ENCODE peak calls at places on chromosomes 12 and 14, in four cellular contexts. E, K, R and N are unnamed samples. For H3K9me3 and H3K4me1, the result is how much of the 10 kb centered on the place peaks cover.

GRCh38 chr12:132137483-132138125 is 6.5 kb downstream of the DDX51 start:
- DNase-seq in R (no peak), E (peak), K (no peak), N (no peak)

GRCh38 chr12:31324845-31325523 is 966 bp downstream of the SINHCAF start:
- DNase-seq in R (peak), E (peak), K (peak), N (peak)

GRCh38 chr14:75343914-75344313 is 65.3 kb downstream of the FOS start:
- DNase-seq in E (no peak), K (no peak), R (no peak), N (no peak)

GRCh38 chr12:114679452-114679875 is 4.5 kb downstream of the TBX3 start:
- DNase-seq in E (peak), R (no peak), K (no peak), N (no peak)

GRCh38 chr14:96267336-96267735 is 11.3 kb downstream of the BDKRB1 start:
- DNase-seq in E (no peak), K (peak), R (no peak), N (no peak)

GRCh38 chr12:3747543-3747942 is 5.4 kb downstream of the CRACR2A start:
- DNase-seq in K (no peak), R (no peak), E (no peak), N (peak)

GRCh38 chr14:59274991-59275391 is 86.5 kb downstream of the DAAM1 start:
- DNase-seq in E (no peak), K (no peak), R (no peak), N (no peak)

GRCh38 chr14:90332271-90332584 is 487 bp upstream of the NRDE2 start:
- DNase-seq in K (no peak), E (no peak), R (no peak), N (no peak)

GRCh38 chr12:104458645-104459555 is 2.2 kb downstream of the CHST11 start:
- DNase-seq in R (no peak), E (peak), K (peak), N (no peak)

GRCh38 chr14:50001146-50001998 is 108.5 kb downstream of the ARF6 start:
- DNase-seq in E (peak), R (peak), K (no peak), N (peak)

GRCh38 chr12:52920937-52921336 is 16.1 kb upstream of the KRT8 start:
- DNase-seq in R (peak), K (no peak), E (peak), N (no peak)

GRCh38 chr12:19423531-19423930 is 15.8 kb upstream of the AEBP2 start:
- DNase-seq in K (no peak), E (no peak), R (no peak), N (no peak)

GRCh38 chr14:68145036-68145435 is 325.5 kb downstream of the RAD51B start:
- DNase-seq in K (no peak), E (no peak), R (peak), N (peak)

GRCh38 chr12:49027846-49028245 is 9.3 kb upstream of the PRKAG1 start:
- DNase-seq in K (peak), E (peak), R (no peak), N (no peak)

GRCh38 chr12:82937151-82937550 is 250.4 kb downstream of the TMTC2 start:
- DNase-seq in K (no peak), E (no peak), R (no peak), N (no peak)

GRCh38 chr12:111407371-111408115 is 1.8 kb downstream of the SH2B3 start:
- DNase-seq in E (peak), K (peak), R (no peak), N (no peak)

GRCh38 chr12:122659579-122659978 is 43.6 kb downstream of the HCAR2 start:
- DNase-seq in E (no peak), R (no peak), K (no peak), N (no peak)

GRCh38 chr12:77372469-77372868 is 307.1 kb upstream of the E2F7 start:
- DNase-seq in R (no peak), E (no peak), K (no peak), N (no peak)

GRCh38 chr12:43776498-43776897 is 17.7 kb downstream of the IRAK4 start:
- DNase-seq in R (peak), E (no peak), K (peak), N (peak)

GRCh38 chr14:64279719-64280668 is 14.2 kb downstream of the ESR2 start:
- DNase-seq in R (peak), K (no peak), E (no peak), N (no peak)

GRCh38 chr14:61103541-61104339 is 122.7 kb downstream of the SLC38A6 start:
- DNase-seq in E (peak), R (peak), K (peak), N (no peak)

GRCh38 chr12:111220363-111220762 is 148.5 kb downstream of the PHETA1 start:
- DNase-seq in R (no peak), K (no peak), E (no peak), N (no peak)

GRCh38 chr14:74801396-74801795 is 38.3 kb downstream of the YLPM1 start:
- DNase-seq in K (no peak), E (no peak), R (no peak), N (no peak)

GRCh38 chr12:121365416-121366062 is 13.3 kb upstream of the ANAPC5 start:
- DNase-seq in E (peak), R (no peak), K (peak), N (no peak)

GRCh38 chr12:4153343-4153892 is 120.1 kb upstream of the CCND2 start:
- DNase-seq in K (no peak), R (no peak), E (no peak), N (peak)

GRCh38 chr14:92253381-92253894 is 69.5 kb upstream of the SLC24A4 start:
- DNase-seq in K (no peak), R (peak), E (peak), N (no peak)
- H3K9me3 ChIP-seq in K (under half), R (under half), E (under half), N (under half)

GRCh38 chr12:86551146-86551571 is 295.0 kb upstream of the MGAT4C start:
- DNase-seq in E (peak), K (no peak), R (no peak), N (no peak)
- H3K4me1 ChIP-seq in E (under half), K (under half), R (under half), N (under half)

DNA sequence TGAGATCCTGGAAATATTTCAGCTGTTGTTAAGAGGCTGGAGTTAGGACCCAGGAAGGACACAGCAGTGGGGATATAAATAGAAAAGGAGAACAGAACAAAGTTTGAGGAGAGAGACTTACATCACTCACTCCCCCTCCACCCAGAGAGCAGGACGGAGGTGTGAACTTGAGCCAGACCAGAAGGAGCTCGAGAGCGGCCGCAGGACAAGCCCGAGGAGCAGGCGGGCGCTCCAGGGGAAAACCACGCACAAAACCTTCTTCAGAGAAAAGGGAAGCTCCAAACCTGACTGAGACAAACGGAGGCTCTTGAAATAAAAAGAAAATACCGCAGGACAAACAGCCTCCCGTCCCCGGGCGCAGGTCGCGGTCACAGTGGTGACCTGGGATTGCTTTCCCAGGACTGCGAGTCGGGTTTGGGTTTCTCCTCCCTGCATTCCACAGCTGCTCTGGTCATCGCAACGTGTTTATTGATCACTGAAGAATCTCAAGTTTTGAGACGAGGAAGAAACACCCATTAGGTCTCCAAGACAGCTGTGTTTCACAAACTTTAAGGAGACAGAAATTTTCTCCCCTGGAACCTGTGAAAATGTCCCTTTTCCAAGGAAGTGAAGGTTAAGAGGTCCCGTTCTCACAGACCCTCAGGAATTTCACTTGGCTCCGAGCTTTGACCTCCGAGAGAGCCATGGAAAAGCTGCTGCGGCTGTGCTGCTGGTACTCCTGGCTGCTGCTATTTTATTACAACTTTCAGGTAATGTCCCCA is at the start of gene ADGRD1:
- DNase-seq in E (peak), R (peak), K (no peak), N (peak)
- H3K4me3 ChIP-seq in E (no peak), R (peak), K (no peak), N (no peak)

DNA sequence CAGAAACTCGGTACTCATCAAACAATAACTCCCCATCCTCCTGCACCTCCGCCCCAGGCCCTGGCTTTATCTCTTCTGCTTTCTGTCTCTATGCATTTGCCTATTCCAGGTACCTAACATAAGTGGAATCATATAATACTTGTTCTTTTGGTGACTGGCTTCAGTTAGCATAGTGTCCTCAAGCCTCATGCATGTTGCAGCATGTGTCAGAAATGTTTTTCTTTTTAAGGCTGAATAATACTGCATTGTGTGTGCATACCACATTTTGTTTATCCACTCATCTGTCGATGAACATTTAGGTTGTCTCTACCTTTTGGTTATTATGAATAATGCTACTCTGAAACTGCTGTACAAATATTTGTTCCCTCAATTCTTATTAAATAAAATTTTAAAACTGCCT is 117.1 kb downstream of the KICS2 start:
- DNase-seq in E (no peak), K (no peak), R (no peak), N (no peak)
- H3K9me3 ChIP-seq in E (under half), K (under half), R (under half), N (under half)

DNA sequence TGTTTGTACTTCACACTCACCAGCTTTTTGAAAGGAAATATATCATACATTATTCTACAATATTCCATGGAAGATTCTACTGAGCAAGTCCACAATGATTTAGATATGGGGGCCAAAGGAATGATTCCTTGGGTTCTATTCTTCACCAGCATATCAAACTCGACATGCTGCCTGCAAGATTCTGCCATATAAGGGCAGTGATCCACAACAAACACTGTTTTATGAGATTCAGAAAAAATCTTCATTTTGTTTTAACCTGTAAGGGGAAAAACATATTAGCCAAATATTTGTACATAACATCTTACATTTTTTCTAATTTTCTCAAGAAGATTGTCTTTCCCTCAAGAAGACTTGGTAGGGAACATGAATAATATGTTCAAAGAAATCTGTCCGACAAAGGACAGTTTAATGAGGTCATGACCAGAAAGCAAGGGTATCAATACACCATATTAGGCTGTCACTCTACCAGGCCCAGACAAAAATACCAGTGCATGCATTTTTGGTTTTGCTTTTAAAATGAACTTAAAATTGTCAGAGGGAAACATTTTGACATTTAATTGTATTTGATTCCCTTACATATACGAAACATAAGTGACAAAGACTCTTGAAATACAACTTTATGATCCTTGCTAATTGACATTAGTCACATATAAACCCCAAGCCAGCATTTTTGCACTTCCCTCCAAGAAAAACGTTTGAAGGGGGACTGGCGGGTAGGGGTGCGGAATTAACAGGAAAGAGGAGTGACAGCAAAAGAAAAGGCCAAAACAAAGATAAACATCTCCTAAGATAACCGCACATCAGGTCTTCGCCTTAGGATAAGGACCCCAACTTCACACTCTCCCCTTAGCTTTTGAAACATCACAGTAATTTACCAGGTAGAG is 980 bp downstream of the INTS13 start:
- DNase-seq in R (no peak), K (no peak), E (no peak), N (no peak)
- H3K4me1 ChIP-seq in R (under half), K (under half), E (under half), N (under half)

DNA sequence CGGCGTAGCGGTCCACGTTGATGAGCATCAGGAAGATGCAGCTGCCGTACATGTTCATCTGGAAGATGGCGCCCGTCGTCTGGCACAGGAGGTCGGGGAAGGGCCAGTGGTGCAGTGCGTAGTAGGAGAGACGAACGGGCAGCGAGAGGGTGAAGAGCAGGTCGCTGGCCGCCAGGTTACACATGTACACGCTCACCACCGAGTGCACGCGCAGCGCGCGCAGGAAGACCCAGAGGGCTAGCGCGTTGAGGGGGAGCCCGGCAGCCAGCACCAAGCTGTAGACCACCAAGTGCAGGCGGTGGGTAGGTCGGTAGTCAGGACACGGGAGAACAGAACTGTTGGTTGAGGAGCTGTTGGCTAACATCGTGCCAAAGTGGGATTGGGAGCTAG is 13.7 kb upstream of the CHD4 start:
- DNase-seq in K (no peak), R (no peak), E (no peak), N (no peak)
- H3K4me3 ChIP-seq in K (no peak), R (no peak), E (no peak), N (no peak)